ENCODE peak calls at places on chromosome 10, in six cellular contexts. S, V, C, N, R and P are unnamed samples.

GRCh38 chr10:87712913-87713616 is 53.4 kb downstream of the PAPSS2 start:
- ATAC-seq in S (no peak), V (no peak), C (peak; percentile 23), N (no peak), R (no peak), P (no peak)

GRCh38 chr10:2214035-2214434 is 476.7 kb upstream of the ADARB2 start:
- ATAC-seq in S (no peak), V (no peak), C (no peak), N (no peak), R (no peak), P (no peak)

GRCh38 chr10:132296671-132297443 is 10.9 kb downstream of the STK32C start:
- ATAC-seq in S (no peak), V (no peak), C (no peak), N (no peak), R (no peak), P (no peak)

GRCh38 chr10:88390041-88390440 is 193.1 kb downstream of the RNLS start:
- ATAC-seq in S (no peak), V (no peak), C (no peak), N (no peak), R (no peak), P (no peak)

GRCh38 chr10:72009430-72010081 is 45.4 kb downstream of the CHST3 start:
- ATAC-seq in S (no peak), V (peak; percentile 95), C (peak; percentile 86), N (no peak), R (no peak), P (peak; percentile 94)

GRCh38 chr10:77582710-77583115 is 54.9 kb downstream of the KCNMA1 start:
- ATAC-seq in S (no peak), V (no peak), C (peak; percentile 54), N (peak; percentile 58), R (peak; percentile 91), P (no peak)

GRCh38 chr10:22369433-22370072 is 24.3 kb downstream of the SPAG6 start:
- ATAC-seq in S (no peak), V (no peak), C (peak; percentile 78), N (peak; percentile 76), R (peak; percentile 85), P (no peak)

GRCh38 chr10:119290301-119291036 is 83.1 kb downstream of the GRK5 start:
- ATAC-seq in S (no peak), V (no peak), C (peak; percentile 74), N (no peak), R (no peak), P (peak; percentile 66)

GRCh38 chr10:84540022-84540616 is 211.7 kb downstream of the CCSER2 start:
- ATAC-seq in S (peak; percentile 12), V (no peak), C (peak; percentile 11), N (peak; percentile 13), R (no peak), P (no peak)

GRCh38 chr10:16893664-16894063 is 76.4 kb upstream of the RSU1 start:
- ATAC-seq in S (no peak), V (no peak), C (no peak), N (no peak), R (no peak), P (no peak)

GRCh38 chr10:33376976-33377657 is 42.6 kb upstream of the NRP1 start:
- ATAC-seq in S (no peak), V (no peak), C (no peak), N (peak; percentile 45), R (no peak), P (no peak)

GRCh38 chr10:28400678-28401077 is 97.8 kb upstream of the MPP7 start:
- ATAC-seq in S (no peak), V (no peak), C (peak; percentile 75), N (peak; percentile 22), R (no peak), P (no peak)

GRCh38 chr10:93921338-93921737 is 27.6 kb downstream of the SLC35G1 start:
- ATAC-seq in S (no peak), V (no peak), C (no peak), N (peak; percentile 52), R (peak; percentile 43), P (no peak)

GRCh38 chr10:91552260-91552659 is 80.6 kb downstream of the PPP1R3C start:
- ATAC-seq in S (no peak), V (no peak), C (no peak), N (no peak), R (peak; percentile 8), P (no peak)

GRCh38 chr10:85643839-85644525 is 722.6 kb downstream of the GRID1 start:
- ATAC-seq in S (no peak), V (no peak), C (no peak), N (no peak), R (no peak), P (no peak)

GRCh38 chr10:11256896-11257295 is 239.2 kb downstream of the CELF2 start:
- ATAC-seq in S (no peak), V (no peak), C (no peak), N (peak; percentile 19), R (no peak), P (no peak)

GRCh38 chr10:114962441-114962840 is 24.4 kb downstream of the TRUB1 start:
- ATAC-seq in S (no peak), V (peak; percentile 43), C (no peak), N (no peak), R (no peak), P (no peak)

GRCh38 chr10:72630144-72630543 is 4.3 kb upstream of the MICU1 start:
- ATAC-seq in S (no peak), V (no peak), C (no peak), N (no peak), R (no peak), P (no peak)

GRCh38 chr10:124040454-124040853 is 52.9 kb downstream of the CHST15 start:
- ATAC-seq in S (no peak), V (no peak), C (peak; percentile 46), N (no peak), R (no peak), P (no peak)

GRCh38 chr10:58359541-58359940 is 24.7 kb downstream of the UBE2D1 start:
- ATAC-seq in S (no peak), V (no peak), C (no peak), N (no peak), R (no peak), P (no peak)

DNA sequence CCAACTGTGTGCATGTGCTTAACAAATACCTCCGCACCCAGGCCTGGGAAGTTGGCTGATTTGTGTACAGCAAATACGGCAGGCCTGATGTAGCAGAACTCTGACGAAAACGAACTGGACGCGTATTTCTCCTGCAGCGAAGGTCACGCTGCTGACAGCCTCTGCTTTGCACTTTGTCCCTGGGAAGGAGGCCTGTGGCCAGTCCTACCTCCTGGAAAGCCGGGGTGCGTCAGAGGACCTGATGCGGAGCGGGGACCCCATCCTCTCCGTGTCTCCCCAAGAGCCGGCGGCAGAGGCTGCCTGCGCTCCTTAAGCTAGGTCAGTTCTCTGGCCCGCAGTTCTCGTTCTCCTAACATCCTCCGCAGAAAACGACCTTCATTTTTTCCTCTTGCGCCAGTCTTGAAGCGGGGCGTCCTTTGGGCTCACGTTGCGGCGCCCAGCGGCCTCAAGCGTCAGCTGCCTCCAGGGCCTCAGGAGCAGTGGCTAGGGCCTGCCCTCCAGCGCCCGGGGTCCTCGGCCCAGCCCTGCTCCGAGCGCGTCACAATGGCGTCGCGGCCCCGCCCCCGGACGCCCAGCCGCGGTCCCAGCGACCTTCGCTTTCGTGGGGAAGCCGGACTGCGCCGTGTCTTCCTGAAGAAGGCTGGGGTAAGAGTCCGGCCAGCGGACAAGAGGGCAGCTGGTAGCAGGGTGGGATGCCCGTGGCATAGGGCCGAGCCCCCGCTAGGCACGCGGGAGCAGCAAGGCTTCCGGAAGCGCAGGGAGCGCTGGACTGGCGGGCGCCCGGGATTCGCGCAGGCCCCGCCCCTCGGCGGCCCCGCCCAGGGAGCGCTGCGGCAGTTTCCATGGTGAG is at the start of gene ZNF487:
- ATAC-seq in S (peak; percentile 96), V (peak; percentile 96), C (peak; percentile 99), N (peak; percentile 98), R (peak; percentile 98), P (peak; percentile 99)
- TF ChIP-seq POLR2A in S (peak; percentile 88), V (peak; percentile 94), C (peak; percentile 97), N (peak; percentile 92), R (peak; percentile 96), P (peak; percentile 90)

DNA sequence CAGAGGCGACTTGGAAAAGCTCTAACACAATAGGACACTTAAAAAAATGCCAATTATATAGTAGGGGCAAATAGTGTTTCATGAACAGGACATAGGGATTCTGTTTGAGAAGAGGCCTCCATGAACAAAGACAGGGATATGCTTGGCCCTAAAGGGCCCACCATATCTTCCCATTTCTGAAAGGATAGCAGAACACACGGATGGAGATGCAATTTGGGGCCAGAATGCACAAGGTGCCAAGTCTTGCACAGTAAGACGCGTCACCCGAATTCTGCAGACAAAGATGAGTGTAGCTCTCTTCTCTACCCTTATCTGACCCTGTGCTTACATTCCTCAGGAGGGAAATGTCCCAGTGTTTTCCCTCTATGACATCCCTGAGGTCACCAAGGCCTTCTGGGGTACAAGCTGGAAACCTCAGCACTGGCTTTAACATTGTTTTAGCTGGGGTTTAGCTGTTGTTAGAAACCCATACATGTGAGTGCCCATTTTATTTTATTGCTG is 12.8 kb downstream of the PRKCQ start:
- ATAC-seq in S (no peak), V (no peak), C (no peak), N (no peak), R (no peak), P (no peak)
- TF ChIP-seq POLR2A in S (no peak), V (no peak), C (no peak), N (no peak), R (no peak), P (no peak)

DNA sequence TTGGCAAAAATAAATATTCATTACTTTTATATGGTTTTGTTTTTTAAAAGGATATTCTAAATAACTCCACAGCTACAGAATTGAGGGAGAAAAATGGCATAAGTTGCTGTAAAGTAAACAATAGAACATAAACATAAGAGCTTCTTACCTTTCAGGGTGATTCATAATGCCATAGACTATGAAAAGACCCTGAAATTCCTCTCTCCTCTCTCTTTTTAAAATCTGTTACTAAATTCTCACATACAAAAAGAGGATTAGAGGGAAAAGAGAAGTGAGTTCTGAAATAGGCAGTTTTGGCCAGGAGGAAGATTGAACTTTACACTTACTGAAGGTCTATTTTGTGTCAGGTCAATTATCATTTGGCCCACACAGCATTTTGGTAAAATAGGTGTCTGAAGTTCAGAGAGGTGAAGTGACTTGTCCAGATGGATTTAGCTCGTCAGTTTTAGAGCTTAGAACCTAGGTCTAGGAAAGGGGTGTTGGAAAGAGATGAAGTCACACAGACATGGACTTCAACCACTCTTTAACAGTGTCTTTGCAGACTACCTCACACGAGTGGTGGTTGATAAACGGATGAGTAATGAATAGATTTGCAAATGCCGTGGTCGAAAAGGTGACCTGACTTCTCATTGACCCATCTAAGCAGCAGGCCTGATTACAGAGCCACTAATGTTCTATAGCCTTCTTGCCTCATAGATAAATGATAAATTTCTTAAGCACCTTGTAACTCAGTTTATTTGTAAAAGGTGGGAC is 190.6 kb upstream of the CCDC6 start:
- ATAC-seq in S (no peak), V (no peak), C (no peak), N (peak; percentile 86), R (peak; percentile 37), P (no peak)
- TF ChIP-seq POLR2A in S (no peak), V (no peak), C (no peak), N (no peak), R (no peak), P (no peak)

GRCh38 chr10:69239106-69239505 is 19.0 kb downstream of the HKDC1 start:
- ATAC-seq in S (no peak), V (no peak), C (no peak), N (no peak), R (peak; percentile 7), P (no peak)

GRCh38 chr10:69234447-69234846 is 14.3 kb downstream of the HKDC1 start:
- ATAC-seq in S (no peak), V (no peak), C (no peak), N (no peak), R (no peak), P (no peak)

GRCh38 chr10:69239816-69240434 is 19.8 kb downstream of the HKDC1 start:
- ATAC-seq in S (no peak), V (no peak), C (peak; percentile 28), N (no peak), R (no peak), P (no peak)

GRCh38 chr10:69240455-69240854 is 20.3 kb downstream of the HKDC1 start:
- ATAC-seq in S (no peak), V (no peak), C (no peak), N (no peak), R (no peak), P (no peak)

GRCh38 chr10:69237528-69238159 is 17.5 kb downstream of the HKDC1 start:
- ATAC-seq in S (peak; percentile 99), V (peak; percentile 99), C (peak; percentile 97), N (peak; percentile 100), R (peak; percentile 97), P (peak; percentile 95)
- TF ChIP-seq POLR2A in S (no peak), V (no peak), C (no peak), N (no peak), R (no peak), P (no peak)